ENCODE peak calls at places on chromosomes 13 and 19, in six cellular contexts. M is lung; F is heart left ventricle; P is effector memory CD4-positive, alpha-beta T cell; U is PC-9; S is naive thymus-derived CD4-positive, alpha-beta T cell. A is an unnamed sample.

GRCh38 chr13:89061821-89062220 is 1390.7 kb downstream of the SLITRK5 start:
- DNase-seq in M (no peak), F (no peak), P (no peak), U (no peak), S (no peak), A (no peak)

GRCh38 chr19:4800591-4801081 is 9.1 kb downstream of the FEM1A start:
- DNase-seq in P (no peak), M (peak; percentile 84), U (peak; percentile 87), S (no peak), F (no peak), A (peak; percentile 96)

GRCh38 chr19:33431986-33432385 is 58.5 kb downstream of the CEBPG start:
- DNase-seq in M (no peak), S (no peak), P (no peak), F (no peak), U (no peak), A (no peak)

GRCh38 chr13:113207890-113208423 is 512 bp downstream of the PCID2 start:
- DNase-seq in S (peak; percentile 6), U (peak; percentile 38), M (no peak), F (no peak), P (no peak), A (peak; percentile 43)

GRCh38 chr19:53463263-53463662 is 4.3 kb upstream of the ZNF813 start:
- DNase-seq in M (peak; percentile 39), F (peak; percentile 79), U (no peak), P (no peak), S (no peak), A (peak; percentile 43)

GRCh38 chr13:94178625-94179244 is 300.7 kb downstream of the DCT start:
- DNase-seq in U (no peak), S (no peak), M (no peak), P (no peak), F (no peak), A (no peak)

GRCh38 chr19:54560881-54561385 is 12.7 kb upstream of the LILRA2 start:
- DNase-seq in M (no peak), S (no peak), U (no peak), P (no peak), F (no peak), A (no peak)

GRCh38 chr19:16301999-16302694 is 22.5 kb upstream of the KLF2 start:
- DNase-seq in F (no peak), U (peak; percentile 92), S (no peak), P (no peak), M (no peak), A (peak; percentile 84)

GRCh38 chr19:3983936-3984583 is 1.2 kb downstream of the EEF2 start:
- DNase-seq in M (no peak), U (peak; percentile 34), F (no peak), S (no peak), P (no peak), A (peak; percentile 69)

GRCh38 chr13:49935171-49936084 is 712 bp downstream of the SPRYD7 start:
- DNase-seq in S (peak; percentile 2), M (peak; percentile 62), U (peak; percentile 65), F (no peak), P (peak; percentile 25), A (peak; percentile 57)

GRCh38 chr19:10269333-10270179 is 1.4 kb upstream of the ICAM1 start:
- DNase-seq in S (peak; percentile 69), P (peak; percentile 80), M (peak; percentile 88), F (peak; percentile 94), U (peak; percentile 62), A (peak; percentile 86)

GRCh38 chr19:10508707-10509106 is 5.6 kb upstream of the KEAP1 start:
- DNase-seq in P (no peak), S (no peak), F (no peak), U (no peak), M (no peak), A (no peak)

GRCh38 chr19:13024958-13025653 is 29.8 kb downstream of the NFIX start:
- DNase-seq in S (no peak), U (no peak), F (no peak), P (no peak), M (no peak), A (peak; percentile 54)

GRCh38 chr13:98961204-98962105 is 16.4 kb downstream of the DOCK9 start:
- DNase-seq in U (no peak), M (no peak), P (no peak), F (no peak), S (no peak), A (no peak)

GRCh38 chr19:5150902-5151741 is 182.2 kb downstream of the KDM4B start:
- DNase-seq in S (no peak), M (no peak), P (no peak), F (peak; percentile 55), U (no peak), A (no peak)

GRCh38 chr13:59034198-59034597 is 1129.5 kb downstream of the DIAPH3 start:
- DNase-seq in P (no peak), U (no peak), M (no peak), S (no peak), F (no peak), A (no peak)

GRCh38 chr13:38147050-38147449 is 202.6 kb upstream of the UFM1 start:
- DNase-seq in U (no peak), F (no peak), M (no peak), P (no peak), S (no peak), A (no peak)

GRCh38 chr19:44512326-44513298 is 12.3 kb upstream of the ZNF180 start:
- DNase-seq in F (no peak), U (peak; percentile 73), P (no peak), S (no peak), M (no peak), A (no peak)

GRCh38 chr19:7742991-7743390 is 4.3 kb downstream of the CD209 start:
- DNase-seq in F (no peak), M (no peak), S (no peak), P (no peak), U (no peak), A (no peak)

GRCh38 chr19:7742575-7742974 is 4.8 kb downstream of the CD209 start:
- DNase-seq in P (no peak), F (no peak), S (no peak), U (peak; percentile 3), M (no peak), A (no peak)

GRCh38 chr19:7744871-7745270 is 2.5 kb downstream of the CD209 start:
- DNase-seq in F (no peak), U (peak; percentile 12), S (no peak), M (no peak), P (no peak), A (no peak)

GRCh38 chr19:7744199-7744786 is 3.0 kb downstream of the CD209 start:
- DNase-seq in S (no peak), U (peak; percentile 11), M (no peak), P (no peak), F (no peak), A (no peak)

GRCh38 chr19:7743425-7743841 is 3.9 kb downstream of the CD209 start:
- DNase-seq in M (no peak), P (no peak), F (no peak), U (no peak), S (no peak), A (no peak)
- H3K36me3 ChIP-seq in M (no peaks in the 10 kb centered on the region), P (no peaks in the 10 kb centered on the region), F (no peaks in the 10 kb centered on the region), U (no peaks in the 10 kb centered on the region), S (no peaks in the 10 kb centered on the region), A (no peaks in the 10 kb centered on the region)

GRCh38 chr13:32473650-32474049 is 45.7 kb upstream of the N4BP2L1 start:
- DNase-seq in U (no peak), S (no peak), M (no peak), P (no peak), F (no peak), A (no peak)

GRCh38 chr13:32476021-32476731 is 48.2 kb upstream of the N4BP2L1 start:
- DNase-seq in P (no peak), M (no peak), S (no peak), U (no peak), F (no peak), A (no peak)

GRCh38 chr13:32475403-32475802 is 47.5 kb upstream of the N4BP2L1 start:
- DNase-seq in M (no peak), P (no peak), S (no peak), F (no peak), U (no peak), A (no peak)

GRCh38 chr13:32472194-32472621 is 44.3 kb upstream of the N4BP2L1 start:
- DNase-seq in U (no peak), P (no peak), M (no peak), S (no peak), F (no peak), A (no peak)

GRCh38 chr13:32476892-32477291 is 49.0 kb upstream of the N4BP2L1 start:
- DNase-seq in P (no peak), S (no peak), F (no peak), M (no peak), U (no peak), A (no peak)
- H3K27ac ChIP-seq in P (no peak overlapping the region), S (no peak overlapping the region), F (peak overlapping the region; percentile 30), M (no peak overlapping the region), U (no peak overlapping the region), A (peak overlapping the region; percentile 80)

DNA sequence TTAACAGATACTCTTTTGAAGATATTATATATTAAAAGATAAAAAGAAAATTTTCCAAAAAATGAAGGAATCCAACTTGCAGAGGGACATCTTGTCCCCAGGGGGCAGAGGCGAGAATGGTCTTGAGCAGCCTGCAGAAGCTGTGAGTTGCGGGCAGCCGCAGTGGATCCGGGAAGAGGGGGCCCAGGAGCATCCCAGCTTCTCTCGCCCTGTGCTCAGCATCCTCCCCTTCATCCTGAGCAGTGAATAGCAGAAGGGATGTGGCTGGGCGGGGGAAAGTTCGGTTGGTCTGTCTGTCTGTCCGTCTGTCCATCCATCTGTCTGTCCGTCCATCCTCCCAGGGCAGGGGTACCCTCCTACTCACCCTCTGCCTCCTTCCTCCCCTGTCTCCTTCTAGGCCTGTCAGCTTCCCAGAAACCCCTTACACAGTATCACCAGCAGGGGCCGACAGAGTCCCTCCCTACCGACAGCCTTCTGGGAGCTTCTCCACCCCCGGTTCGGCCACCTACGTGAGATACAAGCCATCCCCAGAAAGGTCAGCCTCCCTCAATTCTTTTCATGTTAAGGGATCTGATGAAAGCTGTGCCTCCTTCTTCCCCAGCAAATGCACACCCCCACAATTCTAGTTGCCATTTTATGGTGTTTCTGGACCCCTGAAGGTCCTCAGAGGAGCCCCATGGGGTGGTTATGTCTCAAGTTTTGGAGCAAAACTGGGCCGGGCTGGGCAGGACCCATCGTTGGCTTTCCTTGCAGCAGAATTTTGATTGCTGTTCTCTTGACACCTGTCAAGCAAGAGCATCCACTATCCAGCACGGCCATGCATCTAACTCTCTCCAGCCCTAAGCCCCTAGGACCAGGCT is 81.6 kb downstream of the DPF1 start:
- DNase-seq in U (no peak), P (peak; percentile 8), F (peak; percentile 77), M (no peak), S (no peak), A (peak; percentile 67)
- H3K36me3 ChIP-seq in U (no peaks in the 10 kb centered on the region), P (no peaks in the 10 kb centered on the region), F (no peaks in the 10 kb centered on the region), M (no peaks in the 10 kb centered on the region), S (no peaks in the 10 kb centered on the region), A (peaks cover 4% of the 10 kb centered on the region)

GRCh38 chr19:56222901-56223300 is 20.8 kb downstream of the ZSCAN5C start:
- DNase-seq in M (no peak), P (no peak), S (no peak), F (no peak), U (no peak), A (no peak)

GRCh38 chr19:56217039-56217949 is 15.2 kb downstream of the ZSCAN5C start:
- DNase-seq in F (peak; percentile 60), P (no peak), U (no peak), S (no peak), M (no peak), A (no peak)

GRCh38 chr19:56223481-56223880 is 21.4 kb downstream of the ZSCAN5C start:
- DNase-seq in M (no peak), S (no peak), U (no peak), F (no peak), P (no peak), A (no peak)

DNA sequence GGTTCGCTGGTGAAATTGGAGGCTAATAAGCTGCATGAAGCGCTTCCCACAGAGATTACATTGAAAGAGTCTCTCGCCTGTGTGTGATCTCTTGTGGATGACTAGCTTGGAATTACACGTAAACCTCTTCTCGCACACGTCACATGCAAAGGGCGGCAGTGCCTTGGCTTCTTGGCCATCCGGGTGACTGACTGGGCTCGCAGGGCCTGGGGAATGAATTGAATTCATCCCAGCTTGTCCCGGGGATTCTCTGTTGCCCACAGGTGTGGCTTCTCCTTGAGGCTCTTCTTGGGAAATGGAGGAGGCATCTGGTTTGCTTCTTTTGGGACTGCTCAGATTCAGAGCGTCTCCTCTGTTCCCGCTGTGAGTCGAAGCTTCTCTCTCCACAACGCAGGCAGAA is 19.8 kb downstream of the ZSCAN5C start:
- DNase-seq in P (no peak), F (no peak), S (no peak), U (no peak), M (no peak), A (no peak)
- H3K27ac ChIP-seq in P (no peak overlapping the region), F (no peak overlapping the region), S (no peak overlapping the region), U (no peak overlapping the region), M (no peak overlapping the region), A (no peak overlapping the region)

A was measured in psoas muscle.